ENCODE peak calls at places on chromosomes 1 and 21, in six cellular contexts. P is ELR; M is foreskin fibroblast; J is lung microvascular endothelial cell; Z is nucleus accumbens; S is stimulated activated CD4-positive, alpha-beta T cell treated with anti-CD3 and anti-CD28 coated beads, Interleukin-4, amount 100 ng/mL, for 24 hours. U is an unnamed sample.
A peak's percentile ranks its signal among the peaks of the same experiment; 100 is the strongest.

GRCh38 chr1:201694615-201695335 is 134.2 kb upstream of the IPO9 start:
- DNase-seq in S (no peak), M (no peak), J (no peak), Z (no peak), P (no peak), U (no peak)

GRCh38 chr1:59691261-59691660 is 123.5 kb upstream of the HOOK1 start:
- DNase-seq in P (no peak), S (no peak), M (peak; percentile 44), J (no peak), Z (no peak), U (no peak)

GRCh38 chr21:38774586-38775285 is 31.0 kb upstream of the ETS2 start:
- DNase-seq in P (no peak), S (no peak), Z (no peak), M (no peak), J (no peak), U (no peak)

GRCh38 chr1:232174306-232174705 is 455.6 kb downstream of the SIPA1L2 start:
- DNase-seq in J (peak; percentile 6), P (no peak), M (no peak), Z (no peak), S (no peak), U (no peak)

GRCh38 chr1:9196129-9197040 is 38.2 kb upstream of the H6PD start:
- DNase-seq in P (peak; percentile 93), M (peak; percentile 83), J (peak; percentile 74), S (peak; percentile 73), Z (peak; percentile 67), U (no peak)

GRCh38 chr21:37899141-37899540 is 17.1 kb downstream of the KCNJ6 start:
- DNase-seq in Z (no peak), M (peak; percentile 21), S (no peak), P (no peak), J (no peak), U (no peak)

GRCh38 chr1:206723500-206724472 is 39.1 kb downstream of the MAPKAPK2 start:
- DNase-seq in S (no peak), J (no peak), Z (no peak), M (peak; percentile 65), P (peak; percentile 76), U (peak; percentile 80)

GRCh38 chr1:13769830-13770229 is 69.8 kb downstream of the PRDM2 start:
- DNase-seq in Z (no peak), S (no peak), P (no peak), M (no peak), J (no peak), U (no peak)

GRCh38 chr21:16310191-16310590 is 580.4 kb downstream of the USP25 start:
- DNase-seq in S (no peak), P (no peak), Z (no peak), J (no peak), M (no peak), U (no peak)

GRCh38 chr1:19222979-19223824 is 13.1 kb upstream of the UBR4 start:
- DNase-seq in P (peak; percentile 69), M (peak; percentile 45), S (no peak), J (no peak), Z (no peak), U (no peak)

GRCh38 chr1:68383092-68383491 is 66.7 kb downstream of the RPE65 start:
- DNase-seq in Z (no peak), M (no peak), S (no peak), J (no peak), P (no peak), U (no peak)

GRCh38 chr21:32190491-32191144 is 88.2 kb downstream of the MIS18A start:
- DNase-seq in M (no peak), Z (no peak), J (no peak), P (no peak), S (no peak), U (no peak)

GRCh38 chr1:214552174-214552608 is 789 bp upstream of the PTPN14 start:
- DNase-seq in S (no peak), M (peak; percentile 89), J (peak; percentile 80), P (peak; percentile 84), Z (no peak), U (no peak)

GRCh38 chr1:219050268-219050917 is 123.3 kb upstream of the LYPLAL1 start:
- DNase-seq in S (no peak), J (no peak), Z (no peak), M (no peak), P (no peak), U (no peak)

GRCh38 chr1:25872708-25873107 is 2.8 kb downstream of the PAQR7 start:
- DNase-seq in P (no peak), J (no peak), M (no peak), S (no peak), Z (no peak), U (no peak)

GRCh38 chr1:98496246-98496995 is 165.1 kb upstream of the SNX7 start:
- DNase-seq in Z (no peak), J (no peak), M (peak; percentile 25), S (no peak), P (peak; percentile 68), U (no peak)

GRCh38 chr1:226064168-226064815 is 1.8 kb downstream of the H3-3A start:
- DNase-seq in M (peak; percentile 25), J (no peak), S (no peak), Z (no peak), P (peak; percentile 52), U (no peak)

GRCh38 chr1:83546863-83547262 is 452.1 kb downstream of the TTLL7 start:
- DNase-seq in J (no peak), M (peak; percentile 30), Z (no peak), P (no peak), S (no peak), U (peak; percentile 15)

GRCh38 chr21:42058631-42059111 is 12.4 kb upstream of the UMODL1 start:
- DNase-seq in Z (no peak), S (no peak), M (no peak), P (no peak), J (no peak), U (no peak)

GRCh38 chr1:12258272-12258671 is 28.4 kb downstream of the VPS13D start:
- DNase-seq in P (no peak), M (no peak), Z (no peak), S (no peak), J (no peak), U (no peak)

GRCh38 chr1:44805311-44806024 is 1.7 kb downstream of the DYNLT4 start:
- DNase-seq in J (no peak), P (no peak), Z (no peak), S (no peak), M (peak; percentile 18), U (no peak)

GRCh38 chr1:147794570-147794969 is 34.2 kb upstream of the GJA5 start:
- DNase-seq in Z (no peak), J (peak; percentile 55), P (no peak), M (no peak), S (no peak), U (no peak)

GRCh38 chr1:199155166-199156033 is 516.6 kb downstream of the PTPRC start:
- DNase-seq in S (no peak), J (no peak), P (no peak), M (no peak), Z (no peak), U (no peak)

GRCh38 chr1:29460211-29460610 is 223.9 kb downstream of the PTPRU start:
- DNase-seq in S (no peak), P (no peak), M (no peak), J (no peak), Z (no peak), U (no peak)

GRCh38 chr1:162292422-162292849 is 84.2 kb downstream of the SPATA46 start:
- DNase-seq in M (peak; percentile 57), P (peak; percentile 39), Z (no peak), S (no peak), J (no peak), U (peak; percentile 68)

GRCh38 chr21:45050786-45051489 is 23.4 kb upstream of the ADARB1 start:
- DNase-seq in J (peak; percentile 15), S (no peak), M (peak; percentile 24), Z (no peak), P (peak; percentile 97), U (no peak)

GRCh38 chr21:38303300-38303699 is 46.5 kb downstream of the KCNJ15 start:
- DNase-seq in S (no peak), Z (no peak), J (peak; percentile 26), M (peak; percentile 97), P (peak; percentile 91), U (peak; percentile 77)

GRCh38 chr1:11187936-11188335 is 1.2 kb upstream of the ANGPTL7 start:
- DNase-seq in Z (no peak), M (no peak), P (no peak), J (no peak), S (no peak), U (peak; percentile 33)

GRCh38 chr1:211358685-211359084 is 32.1 kb downstream of the TRAF5 start:
- DNase-seq in M (no peak), Z (no peak), P (no peak), J (no peak), S (no peak), U (no peak)

GRCh38 chr1:53328009-53328489 is at the start of gene LRP8:
- DNase-seq in P (peak; percentile 81), S (peak; percentile 83), J (peak; percentile 69), Z (peak; percentile 55), M (peak; percentile 91), U (no peak)

GRCh38 chr1:228372183-228373003 is 34.2 kb downstream of the TRIM11 start:
- DNase-seq in M (no peak), S (no peak), P (no peak), Z (no peak), J (no peak), U (no peak)

GRCh38 chr1:209641216-209642181 is 10.7 kb downstream of the LAMB3 start:
- DNase-seq in P (no peak), Z (peak; percentile 77), S (no peak), M (peak; percentile 27), J (no peak), U (no peak)

GRCh38 chr1:91803847-91804545 is 82.0 kb downstream of the TGFBR3 start:
- DNase-seq in Z (no peak), M (peak; percentile 42), J (peak; percentile 75), S (peak; percentile 78), P (peak; percentile 26), U (no peak)

GRCh38 chr1:244863491-244864252 is 671 bp downstream of the HNRNPU start:
- DNase-seq in S (peak; percentile 41), P (no peak), Z (no peak), J (no peak), M (no peak), U (no peak)

GRCh38 chr1:112508242-112509004 is at the start of gene WNT2B:
- DNase-seq in Z (peak; percentile 38), P (peak; percentile 43), M (peak; percentile 57), S (peak; percentile 41), J (peak; percentile 26), U (no peak)

GRCh38 chr1:211198111-211198510 is 61.1 kb upstream of the RCOR3 start:
- DNase-seq in M (peak; percentile 49), S (no peak), P (peak; percentile 74), J (no peak), Z (no peak), U (no peak)

GRCh38 chr1:224722838-224723237 is 106.7 kb downstream of the CNIH3 start:
- DNase-seq in Z (no peak), P (no peak), S (no peak), M (no peak), J (no peak), U (no peak)

GRCh38 chr1:198530964-198531363 is 9.5 kb downstream of the ATP6V1G3 start:
- DNase-seq in P (no peak), S (no peak), J (no peak), Z (no peak), M (no peak), U (peak; percentile 95)

GRCh38 chr1:200328379-200328778 is 81.5 kb downstream of the ZNF281 start:
- DNase-seq in S (no peak), M (no peak), Z (no peak), J (no peak), P (no peak), U (no peak)

U was measured in retinal pigment epithelial cell.